ENCODE peak calls at places on chromosomes 6 and 20, in nine cellular contexts. N is pancreas; U is mammary epithelial cell; L is CD4-positive, alpha-beta memory T cell; V is IMR-90; P is upper lobe of right lung; Q is psoas muscle; A is AG04450; J is ascending aorta. D is an unnamed sample. For H3K9me3, the result is how much of the 10 kb centered on the place peaks cover.

GRCh38 chr20:52269327-52269726 is 77.7 kb upstream of the ZFP64 start:
- DNase-seq in N (no peak), L (no peak), Q (no peak), U (no peak), P (no peak), V (no peak), J (no peak), A (no peak), D (no peak)

GRCh38 chr6:22558288-22558882 is 11.0 kb upstream of the HDGFL1 start:
- DNase-seq in L (no peak), Q (no peak), N (no peak), A (no peak), U (no peak), J (no peak), V (peak), P (no peak), D (no peak)

GRCh38 chr6:142635130-142635529 is 309.8 kb downstream of the HIVEP2 start:
- DNase-seq in J (no peak), Q (no peak), P (no peak), A (peak), U (peak), N (no peak), L (no peak), V (peak), D (no peak)

GRCh38 chr6:3683331-3683730 is 68.2 kb downstream of the PXDC1 start:
- DNase-seq in N (no peak), L (no peak), Q (no peak), J (no peak), V (no peak), A (no peak), P (no peak), U (no peak), D (no peak)

GRCh38 chr6:43972179-43972914 is 154.9 kb downstream of the MRPL14 start:
- DNase-seq in A (no peak), N (no peak), U (peak), J (peak), L (no peak), Q (no peak), P (no peak), V (no peak), D (no peak)

GRCh38 chr6:152720964-152721363 is 23.3 kb downstream of the MYCT1 start:
- DNase-seq in Q (no peak), V (peak), L (no peak), N (no peak), U (peak), A (no peak), P (no peak), J (no peak), D (no peak)

GRCh38 chr6:87155920-87156600 is 695 bp downstream of the ZNF292 start:
- DNase-seq in L (peak), Q (peak), J (peak), U (peak), P (peak), N (peak), A (no peak), V (peak), D (peak)

GRCh38 chr6:134549854-134550253 is 231.9 kb upstream of the SGK1 start:
- DNase-seq in N (no peak), A (no peak), V (no peak), P (no peak), J (no peak), U (no peak), L (no peak), Q (no peak), D (no peak)

GRCh38 chr20:25541676-25542075 is 43.7 kb downstream of the NINL start:
- DNase-seq in Q (no peak), P (no peak), N (no peak), L (no peak), U (no peak), V (no peak), A (no peak), J (no peak), D (no peak)

GRCh38 chr6:30942338-30943060 is 1.7 kb downstream of the MUCL3 start:
- DNase-seq in Q (peak), L (no peak), U (peak), J (peak), A (peak), N (no peak), P (peak), V (peak), D (no peak)

GRCh38 chr6:133254552-133255228 is 13.5 kb downstream of the EYA4 start:
- DNase-seq in L (no peak), Q (no peak), V (peak), N (no peak), U (peak), A (no peak), P (no peak), J (no peak), D (no peak)

GRCh38 chr6:36911946-36912555 is 26.3 kb downstream of the C6orf89 start:
- DNase-seq in V (no peak), A (no peak), N (no peak), P (no peak), Q (no peak), U (no peak), J (no peak), L (peak), D (no peak)

GRCh38 chr20:36833275-36834020 is 42.5 kb upstream of the TLDC2 start:
- DNase-seq in P (no peak), N (no peak), A (peak), J (no peak), L (no peak), U (no peak), Q (no peak), V (peak), D (no peak)

GRCh38 chr6:28311139-28311823 is 24.7 kb downstream of the ZSCAN31 start:
- DNase-seq in P (no peak), Q (no peak), V (no peak), N (no peak), A (no peak), L (no peak), U (peak), J (no peak), D (no peak)

GRCh38 chr6:46998436-46999017 is 43.6 kb downstream of the ADGRF1 start:
- DNase-seq in U (no peak), J (no peak), P (no peak), L (no peak), V (no peak), N (no peak), A (no peak), Q (no peak), D (no peak)

GRCh38 chr6:82076855-82077254 is 170.7 kb downstream of the IBTK start:
- DNase-seq in U (no peak), Q (no peak), A (no peak), P (no peak), N (no peak), L (no peak), J (no peak), V (no peak), D (no peak)

GRCh38 chr6:8973395-8973794 is 538.0 kb upstream of the SLC35B3 start:
- DNase-seq in P (no peak), V (no peak), A (no peak), U (no peak), L (no peak), J (no peak), Q (no peak), N (no peak), D (no peak)

GRCh38 chr6:124870611-124871201 is 91.5 kb upstream of the RNF217 start:
- DNase-seq in L (no peak), V (peak), U (peak), N (no peak), J (no peak), P (no peak), A (peak), Q (no peak), D (no peak)

GRCh38 chr6:24901698-24902328 is 33.9 kb downstream of the RIPOR2 start:
- DNase-seq in Q (no peak), U (no peak), A (no peak), L (no peak), J (no peak), V (no peak), N (no peak), P (no peak), D (no peak)

GRCh38 chr20:49853640-49854039 is 41.0 kb downstream of the SLC9A8 start:
- DNase-seq in V (peak), J (peak), A (peak), N (no peak), P (no peak), Q (no peak), L (no peak), U (peak), D (no peak)

GRCh38 chr20:14622796-14623195 is 285.4 kb upstream of the FLRT3 start:
- DNase-seq in J (no peak), N (no peak), V (peak), A (no peak), L (no peak), Q (no peak), U (peak), P (no peak), D (no peak)

GRCh38 chr20:43539975-43540672 is 18.7 kb upstream of the SGK2 start:
- DNase-seq in U (no peak), L (no peak), A (no peak), Q (no peak), N (no peak), J (no peak), P (peak), V (no peak), D (no peak)

GRCh38 chr6:2237001-2237400 is 8.4 kb downstream of the GMDS start:
- DNase-seq in V (peak), Q (no peak), N (no peak), A (peak), U (peak), P (no peak), J (no peak), L (no peak), D (no peak)

GRCh38 chr6:34223381-34223963 is 13.2 kb upstream of the HMGA1 start:
- DNase-seq in P (peak), Q (peak), J (no peak), L (no peak), U (no peak), N (peak), A (no peak), V (no peak), D (no peak)

GRCh38 chr6:9250852-9251251 is 815.5 kb upstream of the SLC35B3 start:
- DNase-seq in V (peak), L (no peak), N (peak), U (peak), J (no peak), A (peak), Q (no peak), P (no peak), D (no peak)

GRCh38 chr6:68638225-68638900 is 3.3 kb downstream of the ADGRB3 start:
- DNase-seq in P (no peak), U (no peak), L (no peak), V (peak), N (no peak), A (peak), J (no peak), Q (no peak), D (no peak)

GRCh38 chr20:57616143-57616951 is 3.9 kb downstream of the ZBP1 start:
- DNase-seq in J (peak), P (no peak), U (no peak), N (no peak), L (no peak), V (no peak), Q (peak), A (no peak), D (no peak)

GRCh38 chr20:32013326-32013725 is 3.1 kb downstream of the CCM2L start:
- DNase-seq in V (no peak), Q (no peak), N (no peak), A (no peak), U (no peak), L (no peak), P (no peak), J (no peak), D (no peak)
- H3K27ac ChIP-seq in V (no peak), Q (no peak), N (no peak), A (no peak), U (no peak), L (no peak), P (no peak), J (no peak), D (no peak)

GRCh38 chr20:6525447-6526303 is 241.8 kb upstream of the BMP2 start:
- DNase-seq in A (no peak), L (no peak), N (no peak), Q (no peak), U (peak), P (no peak), J (no peak), V (peak), D (no peak)
- H3K9me3 ChIP-seq in A (under half), L (under half), N (under half), Q (under half), U (under half), P (under half), J (under half), V (under half), D (under half)

GRCh38 chr6:138307816-138308727 is 69.6 kb upstream of the SMIM28 start:
- DNase-seq in U (no peak), J (no peak), V (no peak), N (no peak), P (no peak), Q (no peak), L (no peak), A (no peak), D (no peak)
- H3K27ac ChIP-seq in U (no peak), J (no peak), V (no peak), N (no peak), P (no peak), Q (no peak), L (no peak), A (no peak), D (no peak)

GRCh38 chr20:44648068-44648467 is 3.4 kb downstream of the ADA start:
- DNase-seq in P (no peak), L (no peak), V (no peak), A (no peak), N (no peak), J (no peak), Q (no peak), U (no peak), D (no peak)

GRCh38 chr20:44644384-44645131 is 6.9 kb downstream of the ADA start:
- DNase-seq in V (no peak), A (no peak), U (no peak), L (peak), Q (no peak), P (no peak), J (no peak), N (no peak), D (peak)

GRCh38 chr20:44643596-44644383 is 7.7 kb downstream of the ADA start:
- DNase-seq in Q (peak), V (peak), L (peak), N (peak), J (peak), P (peak), A (no peak), U (peak), D (peak)

GRCh38 chr20:44646641-44647274 is 4.7 kb downstream of the ADA start:
- DNase-seq in Q (no peak), L (no peak), V (peak), A (no peak), U (no peak), N (no peak), J (no peak), P (no peak), D (no peak)

GRCh38 chr20:44646023-44646640 is 5.4 kb downstream of the ADA start:
- DNase-seq in U (no peak), L (peak), A (peak), Q (no peak), N (no peak), P (no peak), V (peak), J (no peak), D (no peak)
- H3K9me3 ChIP-seq in U (under half), L (under half), A (under half), Q (under half), N (under half), P (under half), V (under half), J (under half), D (under half)

GRCh38 chr6:12957321-12958051 is 240.9 kb downstream of the PHACTR1 start:
- DNase-seq in L (no peak), J (peak), P (peak), Q (peak), V (peak), U (peak), A (peak), N (peak), D (no peak)
- H3K27ac ChIP-seq in L (no peak), J (peak), P (peak), Q (peak), V (no peak), U (no peak), A (no peak), N (peak), D (no peak)

DNA sequence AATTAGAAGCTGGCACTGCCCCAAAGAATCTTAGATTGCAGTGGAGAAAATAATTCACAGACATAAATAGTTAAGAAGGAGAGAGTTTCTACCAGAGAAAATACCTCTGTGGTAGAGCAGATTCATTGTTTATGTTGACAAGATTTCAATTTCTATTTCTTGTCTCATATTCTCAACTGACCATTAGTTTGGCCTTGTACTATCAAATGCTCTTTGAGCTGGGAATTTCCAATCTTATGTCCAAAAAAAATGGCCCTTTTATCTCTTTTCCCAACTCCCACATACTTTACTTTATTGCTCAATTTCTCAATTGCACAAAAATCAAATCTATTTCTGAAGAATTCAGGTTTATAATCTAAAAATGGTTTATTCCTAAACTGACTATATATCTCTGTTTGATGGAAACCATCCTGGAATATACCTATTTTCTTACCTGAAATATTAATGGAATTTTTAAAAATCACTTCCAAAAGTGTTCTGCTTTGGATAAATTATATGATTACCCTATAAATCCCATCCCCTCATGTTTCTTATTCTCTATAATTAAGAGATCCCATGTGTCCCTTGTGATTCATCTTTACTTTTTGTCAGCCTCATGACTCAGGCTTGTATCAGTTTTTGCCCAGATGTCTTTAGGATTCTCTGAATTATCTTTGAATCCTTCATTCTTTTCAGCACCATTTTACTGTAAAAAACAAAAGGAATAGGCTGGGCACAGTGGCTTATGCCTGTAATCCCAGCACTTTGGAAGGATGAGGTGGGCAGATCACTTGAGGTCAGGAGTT is 804.3 kb upstream of the CITED2 start:
- DNase-seq in V (peak), N (no peak), L (no peak), A (peak), U (peak), P (no peak), Q (no peak), J (no peak), D (no peak)
- H3K9me3 ChIP-seq in V (under half), N (under half), L (under half), A (under half), U (under half), P (under half), Q (under half), J (under half), D (under half)

GRCh38 chr6:72787521-72788031 is 165.7 kb downstream of the KCNQ5 start:
- DNase-seq in J (no peak), U (peak), N (no peak), L (no peak), V (peak), Q (peak), P (no peak), A (peak), D (no peak)
- H3K27ac ChIP-seq in J (no peak), U (peak), N (no peak), L (no peak), V (no peak), Q (peak), P (no peak), A (peak), D (no peak)

GRCh38 chr20:56234110-56234509 is 14.4 kb upstream of the MC3R start:
- DNase-seq in V (no peak), J (no peak), Q (no peak), L (no peak), P (no peak), N (no peak), U (no peak), A (no peak), D (no peak)

DNA sequence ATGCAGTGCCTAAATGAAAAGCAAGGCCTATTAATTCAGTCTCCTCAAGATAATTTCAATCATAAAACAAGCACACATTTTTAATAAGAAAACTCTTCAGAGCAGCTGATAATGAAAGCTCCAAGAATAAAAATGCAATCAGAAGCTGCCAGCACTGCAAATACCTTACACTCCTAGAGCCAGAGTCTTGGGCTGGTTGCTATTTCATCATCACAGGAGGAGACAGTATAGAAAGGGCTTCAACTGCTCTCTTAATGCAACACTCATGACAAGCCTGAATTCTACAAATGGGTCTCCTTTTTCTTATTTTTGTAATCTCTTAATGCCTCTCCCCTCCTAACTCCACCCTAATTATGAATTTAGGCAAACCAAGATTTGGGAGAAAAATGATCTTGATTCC is 11.2 kb upstream of the MC3R start:
- DNase-seq in Q (no peak), L (no peak), U (no peak), N (no peak), A (no peak), V (no peak), P (no peak), J (no peak), D (no peak)
- H3K9me3 ChIP-seq in Q (under half), L (under half), U (under half), N (under half), A (under half), V (under half), P (under half), J (under half), D (under half)

DNA sequence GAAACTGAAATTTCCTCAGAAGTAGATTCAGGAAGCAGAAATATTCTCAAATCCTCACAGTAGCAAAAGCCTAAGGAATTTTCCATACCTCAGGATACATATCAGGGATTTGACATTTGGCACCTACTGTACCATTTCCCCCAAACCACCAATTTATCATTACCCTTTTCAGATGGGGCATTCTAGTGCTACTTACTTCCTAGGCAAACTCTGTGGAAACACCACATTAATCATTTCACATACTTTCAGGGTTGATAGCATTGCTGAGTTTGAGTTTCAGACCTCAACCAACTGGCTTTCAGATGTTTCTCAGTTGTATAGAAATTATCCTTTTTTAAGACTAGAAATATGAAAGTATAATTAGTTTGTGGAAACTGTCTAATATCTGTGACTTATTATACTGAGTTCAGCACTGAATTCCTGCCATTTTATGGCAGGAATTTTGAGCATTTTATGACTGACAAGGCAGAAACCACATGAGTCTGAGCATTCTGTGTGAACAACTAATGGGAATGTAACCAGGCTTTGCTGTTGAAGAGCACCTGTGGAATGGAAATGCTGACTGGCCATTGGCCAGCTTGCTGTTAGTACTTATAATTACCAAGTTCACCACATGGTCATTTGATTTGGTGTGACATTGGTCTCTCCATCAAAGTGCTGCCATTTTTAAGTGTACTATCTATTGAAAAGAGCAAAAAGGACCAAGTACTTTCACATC is 35.1 kb upstream of the IRAK1BP1 start:
- DNase-seq in Q (no peak), N (no peak), A (no peak), P (no peak), L (no peak), U (peak), J (no peak), V (no peak), D (no peak)
- H3K27ac ChIP-seq in Q (no peak), N (no peak), A (no peak), P (no peak), L (no peak), U (no peak), J (no peak), V (no peak), D (no peak)